ENCODE peak calls at places on chromosomes 4 and X, in eight cellular contexts. One of them, this sample, is unnamed.
A peak's percentile ranks its signal among the peaks of the same experiment; 100 is the strongest.

GRCh38 chr4:152464030-152464823 is 71.7 kb downstream of the FBXW7 start:
- DNase-seq in neuronal stem cell: no peak
- DNase-seq in mammary epithelial cell: no peak
- DNase-seq in fibroblast of lung: no peak
- DNase-seq in neural progenitor cell: no peak
- DNase-seq in HCT116: no peak
- DNase-seq in HepG2: no peak
- DNase-seq in mesendoderm: peak; percentile 57
- DNase-seq in this sample: no peak

GRCh38 chrX:45954026-45954425 is 591.2 kb downstream of the ZNF674 start:
- DNase-seq in mammary epithelial cell: no peak
- DNase-seq in HepG2: no peak
- DNase-seq in mesendoderm: no peak
- DNase-seq in neuronal stem cell: no peak
- DNase-seq in neural progenitor cell: no peak
- DNase-seq in fibroblast of lung: peak; percentile 44
- DNase-seq in HCT116: no peak
- DNase-seq in this sample: no peak

GRCh38 chr4:13403326-13403725 is 80.8 kb downstream of the RAB28 start:
- DNase-seq in mammary epithelial cell: no peak
- DNase-seq in fibroblast of lung: no peak
- DNase-seq in mesendoderm: no peak
- DNase-seq in neural progenitor cell: no peak
- DNase-seq in HepG2: no peak
- DNase-seq in HCT116: no peak
- DNase-seq in neuronal stem cell: no peak
- DNase-seq in this sample: no peak

GRCh38 chr4:150108693-150109092 is 30.4 kb downstream of the DCLK2 start:
- DNase-seq in HepG2: no peak
- DNase-seq in neuronal stem cell: no peak
- DNase-seq in mesendoderm: no peak
- DNase-seq in mammary epithelial cell: no peak
- DNase-seq in fibroblast of lung: no peak
- DNase-seq in HCT116: no peak
- DNase-seq in neural progenitor cell: no peak
- DNase-seq in this sample: no peak

GRCh38 chr4:182192511-182193181 is 50.6 kb upstream of the TENM3 start:
- DNase-seq in neural progenitor cell: no peak
- DNase-seq in mammary epithelial cell: peak; percentile 84
- DNase-seq in HCT116: no peak
- DNase-seq in mesendoderm: no peak
- DNase-seq in neuronal stem cell: no peak
- DNase-seq in fibroblast of lung: peak; percentile 93
- DNase-seq in HepG2: no peak
- DNase-seq in this sample: no peak

GRCh38 chr4:52751349-52751911 is at the start of gene ERVMER34-1:
- DNase-seq in fibroblast of lung: peak; percentile 27
- DNase-seq in mesendoderm: peak; percentile 86
- DNase-seq in mammary epithelial cell: peak; percentile 87
- DNase-seq in neuronal stem cell: peak; percentile 23
- DNase-seq in HCT116: peak; percentile 73
- DNase-seq in HepG2: no peak
- DNase-seq in neural progenitor cell: peak; percentile 72
- DNase-seq in this sample: no peak

GRCh38 chr4:146098397-146098796 is 77.1 kb upstream of the LSM6 start:
- DNase-seq in mesendoderm: no peak
- DNase-seq in neural progenitor cell: no peak
- DNase-seq in neuronal stem cell: no peak
- DNase-seq in mammary epithelial cell: no peak
- DNase-seq in HCT116: no peak
- DNase-seq in fibroblast of lung: no peak
- DNase-seq in HepG2: no peak
- DNase-seq in this sample: no peak

GRCh38 chr4:71322425-71322824 is 16.4 kb upstream of the SLC4A4 start:
- DNase-seq in neuronal stem cell: no peak
- DNase-seq in mammary epithelial cell: no peak
- DNase-seq in neural progenitor cell: no peak
- DNase-seq in fibroblast of lung: peak; percentile 52
- DNase-seq in HepG2: no peak
- DNase-seq in HCT116: no peak
- DNase-seq in mesendoderm: no peak
- DNase-seq in this sample: peak; percentile 6

GRCh38 chrX:40746536-40746935 is 11.2 kb upstream of the MED14 start:
- DNase-seq in neuronal stem cell: no peak
- DNase-seq in HepG2: no peak
- DNase-seq in mesendoderm: no peak
- DNase-seq in HCT116: no peak
- DNase-seq in mammary epithelial cell: no peak
- DNase-seq in neural progenitor cell: no peak
- DNase-seq in fibroblast of lung: no peak
- DNase-seq in this sample: no peak

DNA sequence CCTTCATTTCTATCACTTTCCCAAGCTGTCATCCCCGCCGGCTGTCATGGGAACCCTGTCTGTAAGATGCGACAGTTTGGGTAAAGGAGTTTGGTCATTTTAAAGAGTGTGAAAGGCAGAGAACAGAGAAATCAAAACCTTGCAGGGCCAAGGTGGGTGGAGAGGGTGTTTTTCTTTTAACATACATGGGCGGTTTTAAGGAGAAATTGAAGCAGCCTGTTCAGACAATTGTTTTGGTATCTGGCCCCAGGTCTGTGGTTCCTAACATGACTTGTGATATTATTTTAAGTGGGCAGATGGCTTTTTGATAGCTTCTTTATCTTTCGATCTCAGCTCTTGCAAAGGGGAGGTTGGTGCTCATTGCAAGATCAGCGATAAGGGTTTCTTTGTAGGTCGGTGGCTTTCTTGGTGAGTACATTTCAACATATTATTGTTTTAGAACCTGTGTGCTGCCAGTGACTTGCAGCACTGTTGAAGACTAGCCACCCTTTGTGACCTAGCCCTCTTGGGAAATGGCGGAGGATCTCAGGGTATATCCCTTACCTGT is 3.7 kb downstream of the PPP1R3F start:
- DNase-seq in neural progenitor cell: no peak
- DNase-seq in mesendoderm: no peak
- DNase-seq in neuronal stem cell: no peak
- DNase-seq in mammary epithelial cell: no peak
- DNase-seq in fibroblast of lung: no peak
- DNase-seq in HepG2: no peak
- DNase-seq in HCT116: no peak
- DNase-seq in this sample: no peak
- H3K4me3 ChIP-seq in neural progenitor cell: no peak overlapping the region
- H3K4me3 ChIP-seq in mesendoderm: no peak overlapping the region
- H3K4me3 ChIP-seq in neuronal stem cell: no peak overlapping the region
- H3K4me3 ChIP-seq in mammary epithelial cell: no peak overlapping the region
- H3K4me3 ChIP-seq in fibroblast of lung: no peak overlapping the region
- H3K4me3 ChIP-seq in HepG2: no peak overlapping the region
- H3K4me3 ChIP-seq in HCT116: no peak overlapping the region
- H3K4me3 ChIP-seq in this sample: no peak overlapping the region

GRCh38 chrX:8868070-8868795 is 67.0 kb upstream of the FAM9A start:
- DNase-seq in neuronal stem cell: no peak
- DNase-seq in neural progenitor cell: no peak
- DNase-seq in fibroblast of lung: peak; percentile 82
- DNase-seq in mammary epithelial cell: peak; percentile 63
- DNase-seq in mesendoderm: no peak
- DNase-seq in HepG2: no peak
- DNase-seq in HCT116: no peak
- DNase-seq in this sample: no peak
- H3K9ac ChIP-seq in neuronal stem cell: no peak overlapping the region
- H3K9ac ChIP-seq in neural progenitor cell: no peak overlapping the region
- H3K9ac ChIP-seq in fibroblast of lung: no peak overlapping the region
- H3K9ac ChIP-seq in mammary epithelial cell: no peak overlapping the region
- H3K9ac ChIP-seq in mesendoderm: no peak overlapping the region
- H3K9ac ChIP-seq in HepG2: no peak overlapping the region
- H3K9ac ChIP-seq in HCT116: no peak overlapping the region
- H3K9ac ChIP-seq in this sample: no peak overlapping the region

GRCh38 chr4:26867914-26868684 is 7.5 kb downstream of the STIM2 start:
- DNase-seq in HepG2: no peak
- DNase-seq in fibroblast of lung: peak; percentile 41
- DNase-seq in neural progenitor cell: no peak
- DNase-seq in neuronal stem cell: no peak
- DNase-seq in mammary epithelial cell: no peak
- DNase-seq in HCT116: no peak
- DNase-seq in mesendoderm: no peak
- DNase-seq in this sample: no peak

GRCh38 chr4:26866203-26866602 is 5.6 kb downstream of the STIM2 start:
- DNase-seq in HCT116: no peak
- DNase-seq in mammary epithelial cell: no peak
- DNase-seq in neuronal stem cell: no peak
- DNase-seq in mesendoderm: peak; percentile 66
- DNase-seq in fibroblast of lung: no peak
- DNase-seq in HepG2: no peak
- DNase-seq in neural progenitor cell: no peak
- DNase-seq in this sample: no peak

GRCh38 chr4:26863512-26863911 is 2.9 kb downstream of the STIM2 start:
- DNase-seq in neuronal stem cell: no peak
- DNase-seq in HCT116: no peak
- DNase-seq in mesendoderm: no peak
- DNase-seq in neural progenitor cell: no peak
- DNase-seq in fibroblast of lung: no peak
- DNase-seq in HepG2: no peak
- DNase-seq in mammary epithelial cell: peak; percentile 34
- DNase-seq in this sample: peak; percentile 71

GRCh38 chr4:26864904-26865303 is 4.3 kb downstream of the STIM2 start:
- DNase-seq in mammary epithelial cell: no peak
- DNase-seq in HepG2: no peak
- DNase-seq in mesendoderm: no peak
- DNase-seq in neuronal stem cell: no peak
- DNase-seq in neural progenitor cell: no peak
- DNase-seq in fibroblast of lung: no peak
- DNase-seq in HCT116: no peak
- DNase-seq in this sample: no peak

GRCh38 chr4:26866781-26867180 is 6.1 kb downstream of the STIM2 start:
- DNase-seq in HepG2: no peak
- DNase-seq in HCT116: no peak
- DNase-seq in neuronal stem cell: no peak
- DNase-seq in neural progenitor cell: no peak
- DNase-seq in mesendoderm: peak; percentile 77
- DNase-seq in fibroblast of lung: no peak
- DNase-seq in mammary epithelial cell: no peak
- DNase-seq in this sample: no peak
- H3K27ac ChIP-seq in HepG2: no peak overlapping the region
- H3K27ac ChIP-seq in HCT116: no peak overlapping the region
- H3K27ac ChIP-seq in neuronal stem cell: no peak overlapping the region
- H3K27ac ChIP-seq in neural progenitor cell: no peak overlapping the region
- H3K27ac ChIP-seq in mesendoderm: no peak overlapping the region
- H3K27ac ChIP-seq in fibroblast of lung: no peak overlapping the region
- H3K27ac ChIP-seq in mammary epithelial cell: no peak overlapping the region
- H3K27ac ChIP-seq in this sample: peak overlapping the region; percentile 46

DNA sequence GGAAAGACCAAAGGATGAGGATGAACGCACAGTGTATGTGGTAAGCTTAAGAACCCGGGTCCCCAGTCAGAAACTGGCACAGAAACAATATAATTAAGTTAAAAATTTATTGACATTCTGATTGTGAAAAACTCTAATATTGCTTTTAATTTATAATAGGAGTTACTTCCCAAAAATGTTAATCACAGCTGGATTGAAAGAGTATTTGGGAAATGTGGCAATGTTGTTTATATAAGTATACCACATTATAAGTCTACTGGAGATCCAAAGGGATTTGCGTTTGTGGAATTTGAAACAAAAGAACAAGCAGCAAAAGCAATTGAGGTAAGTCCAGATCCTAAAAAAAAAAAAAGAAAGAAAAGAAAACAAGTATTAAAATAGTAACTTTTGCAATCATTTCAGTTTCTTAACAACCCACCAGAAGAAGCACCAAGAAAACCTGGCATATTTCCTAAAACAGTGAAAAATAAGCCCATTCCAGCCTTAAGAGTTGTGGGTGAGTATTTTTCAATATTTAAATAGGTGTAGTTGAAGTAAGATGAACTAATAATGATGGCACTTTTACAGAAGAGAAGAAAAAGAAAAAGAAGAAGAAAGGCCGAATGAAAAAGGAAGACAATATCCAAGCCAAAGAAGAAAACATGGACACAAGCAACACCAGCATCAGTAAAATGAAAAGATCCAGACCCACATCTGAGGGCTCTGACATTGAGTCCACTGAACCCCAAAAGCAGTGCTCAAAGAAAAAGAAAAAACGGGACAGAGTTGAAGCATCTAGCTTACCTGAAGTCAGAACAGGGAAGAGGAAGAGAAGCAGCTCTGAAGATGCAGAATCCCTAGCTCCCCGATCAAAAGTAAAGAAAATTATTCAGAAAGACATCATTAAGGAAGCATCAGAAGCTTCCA is 9.9 kb downstream of the LARP7 start:
- DNase-seq in mesendoderm: no peak
- DNase-seq in mammary epithelial cell: no peak
- DNase-seq in HCT116: no peak
- DNase-seq in neuronal stem cell: no peak
- DNase-seq in neural progenitor cell: no peak
- DNase-seq in fibroblast of lung: no peak
- DNase-seq in HepG2: no peak
- DNase-seq in this sample: no peak
- H3K4me3 ChIP-seq in mesendoderm: peak overlapping the region; percentile 98
- H3K4me3 ChIP-seq in mammary epithelial cell: no peak overlapping the region
- H3K4me3 ChIP-seq in HCT116: no peak overlapping the region
- H3K4me3 ChIP-seq in neuronal stem cell: no peak overlapping the region
- H3K4me3 ChIP-seq in neural progenitor cell: peak overlapping the region; percentile 93
- H3K4me3 ChIP-seq in fibroblast of lung: no peak overlapping the region
- H3K4me3 ChIP-seq in HepG2: no peak overlapping the region
- H3K4me3 ChIP-seq in this sample: no peak overlapping the region

GRCh38 chr4:3013323-3013722 is 50.0 kb downstream of the GRK4 start:
- DNase-seq in HepG2: no peak
- DNase-seq in neuronal stem cell: no peak
- DNase-seq in mammary epithelial cell: no peak
- DNase-seq in mesendoderm: no peak
- DNase-seq in neural progenitor cell: no peak
- DNase-seq in fibroblast of lung: no peak
- DNase-seq in HCT116: no peak
- DNase-seq in this sample: no peak

GRCh38 chr4:3009422-3009821 is 46.1 kb downstream of the GRK4 start:
- DNase-seq in HCT116: peak; percentile 15
- DNase-seq in neuronal stem cell: peak; percentile 11
- DNase-seq in mammary epithelial cell: peak; percentile 65
- DNase-seq in neural progenitor cell: peak; percentile 65
- DNase-seq in fibroblast of lung: peak; percentile 15
- DNase-seq in mesendoderm: peak; percentile 57
- DNase-seq in HepG2: peak; percentile 84
- DNase-seq in this sample: peak; percentile 78

GRCh38 chr4:3010998-3011397 is 47.6 kb downstream of the GRK4 start:
- DNase-seq in mesendoderm: no peak
- DNase-seq in neural progenitor cell: no peak
- DNase-seq in fibroblast of lung: peak; percentile 75
- DNase-seq in HCT116: no peak
- DNase-seq in neuronal stem cell: no peak
- DNase-seq in mammary epithelial cell: peak; percentile 55
- DNase-seq in HepG2: no peak
- DNase-seq in this sample: no peak

GRCh38 chr4:3011456-3012220 is 48.3 kb downstream of the GRK4 start:
- DNase-seq in neural progenitor cell: no peak
- DNase-seq in HepG2: no peak
- DNase-seq in mesendoderm: no peak
- DNase-seq in fibroblast of lung: no peak
- DNase-seq in mammary epithelial cell: no peak
- DNase-seq in neuronal stem cell: no peak
- DNase-seq in HCT116: no peak
- DNase-seq in this sample: no peak

GRCh38 chr4:3010577-3010976 is 47.2 kb downstream of the GRK4 start:
- DNase-seq in HepG2: no peak
- DNase-seq in mesendoderm: no peak
- DNase-seq in neuronal stem cell: no peak
- DNase-seq in mammary epithelial cell: peak; percentile 40
- DNase-seq in neural progenitor cell: no peak
- DNase-seq in HCT116: no peak
- DNase-seq in fibroblast of lung: no peak
- DNase-seq in this sample: no peak
- H3K9ac ChIP-seq in HepG2: no peak overlapping the region
- H3K9ac ChIP-seq in mesendoderm: no peak overlapping the region
- H3K9ac ChIP-seq in neuronal stem cell: no peak overlapping the region
- H3K9ac ChIP-seq in mammary epithelial cell: no peak overlapping the region
- H3K9ac ChIP-seq in neural progenitor cell: no peak overlapping the region
- H3K9ac ChIP-seq in HCT116: no peak overlapping the region
- H3K9ac ChIP-seq in fibroblast of lung: no peak overlapping the region
- H3K9ac ChIP-seq in this sample: no peak overlapping the region